ENCODE peak calls at places on chromosome 16, in nine cellular contexts. F, E, M, D, K, W, N, P and V are unnamed samples.

GRCh38 chr16:27572711-27573110 is 22.8 kb downstream of the KATNIP start:
- DNase-seq in F (no peak), E (no peak), M (no peak), D (no peak), K (no peak), W (no peak), N (no peak), P (no peak), V (no peak)

GRCh38 chr16:30065943-30066881 is 652 bp downstream of the ALDOA start:
- DNase-seq in F (peak), E (no peak), M (peak), D (no peak), K (no peak), W (peak), N (peak), P (peak), V (no peak)

GRCh38 chr16:57479422-57480126 is 6.7 kb downstream of the DOK4 start:
- DNase-seq in F (peak), E (no peak), M (no peak), D (no peak), K (no peak), W (peak), N (peak), P (no peak), V (no peak)

GRCh38 chr16:67279296-67280089 is at the start of gene PLEKHG4:
- DNase-seq in F (peak), E (no peak), M (peak), D (peak), K (peak), W (peak), N (peak), P (peak), V (peak)

GRCh38 chr16:56848955-56849689 is 15.9 kb upstream of the SLC12A3 start:
- DNase-seq in F (peak), E (no peak), M (peak), D (no peak), K (no peak), W (no peak), N (peak), P (peak), V (no peak)

GRCh38 chr16:9900576-9900975 is 281.7 kb downstream of the GRIN2A start:
- DNase-seq in F (no peak), E (no peak), M (no peak), D (no peak), K (no peak), W (no peak), N (no peak), P (no peak), V (no peak)

GRCh38 chr16:83397601-83398000 is 410.2 kb upstream of the HSBP1 start:
- DNase-seq in F (no peak), E (no peak), M (no peak), D (no peak), K (no peak), W (no peak), N (no peak), P (no peak), V (no peak)

GRCh38 chr16:14510939-14511797 is 118.9 kb downstream of the PARN start:
- DNase-seq in F (peak), E (no peak), M (no peak), D (no peak), K (no peak), W (no peak), N (peak), P (no peak), V (no peak)

GRCh38 chr16:15996432-15997109 is 47.2 kb downstream of the ABCC1 start:
- DNase-seq in F (peak), E (no peak), M (peak), D (peak), K (no peak), W (peak), N (peak), P (peak), V (peak)

GRCh38 chr16:78775161-78775561 is 675.7 kb downstream of the WWOX start:
- DNase-seq in F (no peak), E (peak), M (no peak), D (no peak), K (no peak), W (no peak), N (no peak), P (no peak), V (no peak)

GRCh38 chr16:56872863-56873391 is 7.9 kb downstream of the SLC12A3 start:
- DNase-seq in F (no peak), E (no peak), M (no peak), D (no peak), K (no peak), W (no peak), N (no peak), P (no peak), V (no peak)

GRCh38 chr16:31273187-31273586 is 13.4 kb downstream of the ITGAM start:
- DNase-seq in F (no peak), E (no peak), M (no peak), D (no peak), K (no peak), W (no peak), N (no peak), P (no peak), V (no peak)

GRCh38 chr16:684961-685696 is 995 bp upstream of the JMJD8 start:
- DNase-seq in F (no peak), E (no peak), M (no peak), D (no peak), K (no peak), W (no peak), N (no peak), P (no peak), V (peak)

GRCh38 chr16:681746-682427 is 1.7 kb downstream of the STUB1 start:
- DNase-seq in F (no peak), E (no peak), M (no peak), D (no peak), K (no peak), W (no peak), N (peak), P (no peak), V (no peak)

GRCh38 chr16:682493-683395 is 1.4 kb downstream of the JMJD8 start:
- DNase-seq in F (no peak), E (no peak), M (no peak), D (no peak), K (no peak), W (no peak), N (no peak), P (no peak), V (no peak)

GRCh38 chr16:684067-684794 is at the start of gene JMJD8:
- DNase-seq in F (peak), E (peak), M (peak), D (peak), K (peak), W (peak), N (peak), P (peak), V (peak)

GRCh38 chr16:683396-684066 is 603 bp downstream of the JMJD8 start:
- DNase-seq in F (peak), E (no peak), M (no peak), D (no peak), K (no peak), W (peak), N (no peak), P (no peak), V (peak)
- H3K27ac ChIP-seq in F (peak), E (peak), M (peak), D (peak), K (peak), W (peak), N (peak), P (peak), V (peak)

GRCh38 chr16:74748042-74748709 is 26.4 kb downstream of the FA2H start:
- DNase-seq in F (no peak), E (no peak), M (no peak), D (no peak), K (no peak), W (no peak), N (no peak), P (no peak), V (no peak)
- H3K27ac ChIP-seq in F (no peak), E (no peak), M (no peak), D (no peak), K (no peak), W (no peak), N (no peak), P (no peak), V (no peak)

DNA sequence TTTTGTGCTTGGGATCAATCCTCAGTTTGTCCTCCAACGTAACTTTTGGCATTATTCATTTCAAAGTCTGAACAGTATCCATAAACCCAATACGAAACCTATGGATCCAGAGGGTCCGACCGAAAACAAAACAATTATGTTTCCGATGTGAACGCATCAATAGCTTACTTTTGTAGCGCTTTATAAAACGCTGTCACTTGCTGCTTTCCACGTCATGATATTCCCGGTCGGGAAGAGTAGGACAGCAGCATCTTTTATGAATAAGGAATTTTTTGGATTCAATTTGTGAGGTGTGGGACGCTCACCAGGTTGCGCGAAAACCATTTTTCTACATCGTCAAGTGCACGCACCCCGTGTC is 383.8 kb downstream of the ZFHX3 start:
- DNase-seq in F (no peak), E (no peak), M (no peak), D (no peak), K (no peak), W (no peak), N (peak), P (no peak), V (no peak)
- H3K27ac ChIP-seq in F (peak), E (peak), M (no peak), D (peak), K (peak), W (peak), N (peak), P (peak), V (no peak)

GRCh38 chr16:62869837-62870236 is 833.6 kb upstream of the CDH8 start:
- DNase-seq in F (no peak), E (no peak), M (no peak), D (no peak), K (no peak), W (no peak), N (no peak), P (no peak), V (no peak)
- H3K27ac ChIP-seq in F (no peak), E (no peak), M (no peak), D (no peak), K (no peak), W (no peak), N (no peak), P (no peak), V (no peak)

GRCh38 chr16:68383858-68384257 is 64.5 kb downstream of the SMPD3 start:
- DNase-seq in F (no peak), E (no peak), M (no peak), D (no peak), K (no peak), W (no peak), N (no peak), P (no peak), V (no peak)

GRCh38 chr16:68381363-68381724 is 67.0 kb downstream of the SMPD3 start:
- DNase-seq in F (no peak), E (no peak), M (no peak), D (no peak), K (no peak), W (no peak), N (no peak), P (no peak), V (no peak)

GRCh38 chr16:68380676-68381362 is 67.5 kb downstream of the SMPD3 start:
- DNase-seq in F (no peak), E (no peak), M (no peak), D (no peak), K (no peak), W (no peak), N (no peak), P (no peak), V (no peak)

GRCh38 chr16:68380348-68380670 is 68.0 kb downstream of the SMPD3 start:
- DNase-seq in F (no peak), E (no peak), M (no peak), D (no peak), K (no peak), W (no peak), N (no peak), P (no peak), V (no peak)

GRCh38 chr16:68382296-68382718 is 66.0 kb downstream of the SMPD3 start:
- DNase-seq in F (no peak), E (no peak), M (no peak), D (no peak), K (no peak), W (no peak), N (no peak), P (no peak), V (no peak)
- H3K27ac ChIP-seq in F (no peak), E (no peak), M (no peak), D (no peak), K (no peak), W (no peak), N (no peak), P (no peak), V (no peak)

DNA sequence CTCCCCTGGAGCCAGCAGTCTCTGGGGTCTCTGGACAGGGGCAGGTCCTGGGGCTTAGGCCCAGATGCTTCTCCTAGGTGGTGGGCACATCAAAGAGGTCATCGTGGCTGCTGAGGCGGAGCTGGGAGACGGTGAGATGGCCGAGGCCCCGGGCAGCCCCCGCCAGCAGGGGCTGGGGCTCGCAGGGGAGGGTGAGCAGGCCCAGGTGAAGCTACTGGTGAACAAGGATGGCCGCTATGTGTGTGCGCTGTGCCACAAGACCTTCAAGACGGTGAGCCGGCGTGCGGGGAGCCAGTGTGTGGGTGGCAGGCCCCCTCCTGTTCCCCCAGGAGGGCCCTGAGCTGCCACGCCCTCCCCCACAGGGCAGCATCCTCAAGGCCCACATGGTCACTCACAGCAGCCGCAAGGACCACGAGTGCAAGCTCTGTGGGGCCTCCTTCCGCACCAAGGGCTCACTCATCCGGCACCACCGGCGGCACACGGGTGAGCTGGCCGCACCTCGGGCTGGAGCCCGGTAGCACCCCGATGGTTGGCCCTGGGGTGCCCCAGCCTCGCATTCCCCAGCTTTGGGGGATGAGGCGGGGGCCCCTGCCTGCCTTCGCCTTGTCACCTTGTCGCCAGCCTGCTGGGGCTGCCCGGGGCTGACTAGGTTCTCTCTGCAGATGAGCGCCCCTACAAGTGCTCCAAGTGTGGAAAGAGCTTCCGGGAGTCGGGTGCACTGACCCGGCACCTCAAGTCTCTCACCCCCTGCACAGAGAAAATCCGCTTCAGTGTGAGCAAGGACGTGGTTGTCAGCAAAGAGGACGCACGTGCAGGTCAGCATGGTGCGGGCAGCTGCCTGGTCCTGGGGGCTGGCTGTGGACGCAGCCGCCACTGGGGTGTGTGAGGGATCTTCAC is 3.9 kb upstream of the DNASE1L2 start:
- DNase-seq in F (no peak), E (no peak), M (no peak), D (no peak), K (no peak), W (no peak), N (no peak), P (no peak), V (no peak)
- H3K27ac ChIP-seq in F (no peak), E (no peak), M (no peak), D (no peak), K (no peak), W (no peak), N (no peak), P (no peak), V (no peak)

DNA sequence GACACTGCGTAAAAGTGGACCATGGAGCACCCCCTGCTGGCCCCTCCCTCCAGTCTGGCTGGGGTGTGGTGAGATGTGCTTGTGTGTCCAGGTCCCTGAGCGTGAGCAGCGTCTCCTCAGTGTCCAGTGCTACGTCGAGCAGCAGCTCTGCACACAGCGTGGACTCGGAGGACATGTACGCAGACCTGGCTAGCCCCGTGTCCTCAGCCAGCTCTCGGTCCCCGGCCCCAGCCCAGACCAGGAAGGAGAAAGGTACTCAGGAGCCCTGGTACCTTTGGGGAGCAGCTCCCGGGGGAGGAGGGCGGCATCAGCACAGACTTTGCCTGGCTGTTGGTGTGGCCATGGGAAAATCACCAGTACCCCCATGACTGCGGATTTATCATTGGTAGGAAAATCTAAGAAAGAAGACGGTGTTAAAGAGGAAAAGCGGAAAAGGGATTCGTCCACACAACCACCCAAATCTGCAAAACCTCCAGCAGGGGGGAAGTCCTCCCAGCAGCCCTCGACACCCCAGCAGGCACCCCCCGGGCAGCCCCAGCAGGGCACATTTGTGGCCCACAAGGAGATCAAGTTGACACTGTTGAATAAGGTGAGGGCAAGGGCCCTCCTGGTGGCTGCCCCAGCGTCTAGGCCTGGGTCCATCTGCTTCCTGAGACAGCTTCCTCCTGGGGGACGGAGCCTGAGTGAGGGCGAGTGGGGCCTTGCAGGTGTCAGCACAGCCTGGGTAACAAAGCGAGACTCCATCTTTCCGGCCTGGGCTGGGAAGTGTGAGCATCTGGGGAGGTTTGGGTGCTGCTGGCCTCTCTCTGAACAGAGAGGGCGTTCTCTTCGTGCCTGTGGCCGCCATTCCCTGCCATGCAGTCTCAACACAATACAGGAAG is 10.6 kb upstream of the IL17C start:
- DNase-seq in F (no peak), E (no peak), M (no peak), D (no peak), K (no peak), W (no peak), N (no peak), P (no peak), V (no peak)
- H3K27ac ChIP-seq in F (no peak), E (no peak), M (no peak), D (no peak), K (no peak), W (no peak), N (no peak), P (no peak), V (no peak)

GRCh38 chr16:47507701-47508100 is 46.6 kb downstream of the PHKB start:
- DNase-seq in F (no peak), E (no peak), M (no peak), D (no peak), K (no peak), W (no peak), N (no peak), P (no peak), V (no peak)

GRCh38 chr16:47511882-47512281 is 50.8 kb downstream of the PHKB start:
- DNase-seq in F (no peak), E (no peak), M (no peak), D (no peak), K (no peak), W (no peak), N (no peak), P (no peak), V (no peak)

GRCh38 chr16:47503936-47504335 is 42.8 kb downstream of the PHKB start:
- DNase-seq in F (peak), E (no peak), M (no peak), D (peak), K (no peak), W (no peak), N (peak), P (no peak), V (no peak)

GRCh38 chr16:47504599-47504998 is 43.5 kb downstream of the PHKB start:
- DNase-seq in F (peak), E (no peak), M (no peak), D (no peak), K (no peak), W (no peak), N (no peak), P (no peak), V (no peak)

GRCh38 chr16:47506800-47507199 is 45.7 kb downstream of the PHKB start:
- DNase-seq in F (no peak), E (no peak), M (no peak), D (no peak), K (no peak), W (no peak), N (no peak), P (no peak), V (no peak)
- H3K27ac ChIP-seq in F (no peak), E (no peak), M (no peak), D (no peak), K (no peak), W (no peak), N (no peak), P (no peak), V (no peak)

GRCh38 chr16:49795513-49795912 is 60.4 kb downstream of the ZNF423 start:
- DNase-seq in F (no peak), E (no peak), M (no peak), D (no peak), K (no peak), W (no peak), N (no peak), P (no peak), V (no peak)

GRCh38 chr16:49799172-49799571 is 56.7 kb downstream of the ZNF423 start:
- DNase-seq in F (no peak), E (no peak), M (no peak), D (no peak), K (no peak), W (no peak), N (peak), P (no peak), V (no peak)

GRCh38 chr16:49800441-49800840 is 55.5 kb downstream of the ZNF423 start:
- DNase-seq in F (no peak), E (no peak), M (no peak), D (no peak), K (no peak), W (no peak), N (no peak), P (no peak), V (no peak)

GRCh38 chr16:49801290-49801689 is 54.6 kb downstream of the ZNF423 start:
- DNase-seq in F (no peak), E (no peak), M (no peak), D (no peak), K (no peak), W (no peak), N (no peak), P (no peak), V (no peak)

DNA sequence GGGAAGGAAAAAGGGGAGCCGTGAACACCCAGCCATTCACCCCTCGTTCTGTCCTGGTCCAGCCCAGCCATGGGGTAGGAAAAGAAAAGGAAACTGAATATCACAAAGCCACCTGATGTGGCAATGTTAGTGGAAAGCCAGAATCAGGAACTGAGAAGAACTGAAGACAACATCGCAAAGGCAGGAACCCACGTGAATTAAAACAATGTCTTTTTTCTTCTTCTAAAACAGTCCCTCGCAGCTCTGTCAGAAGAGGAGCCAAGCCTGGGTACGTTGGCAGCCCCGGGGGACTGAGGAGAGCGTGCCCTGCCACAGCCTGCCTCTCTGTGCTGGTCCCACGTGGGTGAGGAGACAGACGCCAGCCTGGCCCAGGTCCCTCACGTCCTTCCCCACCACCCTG is 55.0 kb downstream of the ZNF423 start:
- DNase-seq in F (no peak), E (no peak), M (no peak), D (no peak), K (no peak), W (no peak), N (no peak), P (no peak), V (no peak)
- H3K27ac ChIP-seq in F (no peak), E (no peak), M (no peak), D (no peak), K (no peak), W (no peak), N (no peak), P (no peak), V (no peak)